ENCODE peak calls at places on chromosomes 1 and 21, in ten cellular contexts. O, Z, J, F, C, H, K, X, L and M are unnamed samples.

GRCh38 chr21:42523941-42524340 is 10.3 kb downstream of the SLC37A1 start:
- DNase-seq in J (no peak), L (no peak), C (no peak), O (no peak), H (no peak), K (no peak), Z (peak; percentile 78), F (no peak), X (no peak), M (no peak)

GRCh38 chr1:158323866-158324265 is 7.5 kb downstream of the CD1B start:
- DNase-seq in L (no peak), O (no peak), F (no peak), Z (no peak), K (no peak), X (no peak), C (no peak), J (no peak), H (no peak), M (no peak)

GRCh38 chr1:54125671-54126070 is 27.1 kb downstream of the CDCP2 start:
- DNase-seq in C (peak; percentile 34), X (no peak), K (no peak), H (peak; percentile 87), Z (no peak), O (no peak), L (no peak), F (no peak), J (peak; percentile 14), M (peak; percentile 31)

GRCh38 chr1:104648269-104648691 is 898.6 kb downstream of the AMY1C start:
- DNase-seq in J (peak; percentile 13), X (no peak), O (peak; percentile 16), L (no peak), C (peak; percentile 22), H (no peak), K (peak; percentile 13), Z (peak; percentile 58), F (no peak), M (no peak)

GRCh38 chr1:33606272-33606671 is 133.8 kb downstream of the ZSCAN20 start:
- DNase-seq in F (no peak), O (no peak), H (no peak), L (no peak), K (no peak), X (no peak), Z (no peak), J (no peak), C (no peak), M (peak; percentile 53)

GRCh38 chr1:181423301-181423918 is 59.9 kb upstream of the CACNA1E start:
- DNase-seq in J (peak; percentile 6), L (no peak), Z (peak; percentile 20), H (no peak), C (peak; percentile 63), O (peak; percentile 50), K (no peak), F (peak; percentile 34), X (peak; percentile 43), M (no peak)

GRCh38 chr1:23555225-23555801 is 4.0 kb downstream of the ID3 start:
- DNase-seq in Z (no peak), F (no peak), O (no peak), J (no peak), K (no peak), H (peak; percentile 59), L (no peak), C (no peak), X (no peak), M (no peak)

GRCh38 chr1:168792142-168792541 is 63.1 kb upstream of the DPT start:
- DNase-seq in F (no peak), X (no peak), K (no peak), C (no peak), Z (no peak), O (peak; percentile 20), H (no peak), J (no peak), L (no peak), M (no peak)

GRCh38 chr1:95396557-95396956 is 162.5 kb downstream of the RWDD3 start:
- DNase-seq in Z (no peak), C (no peak), L (no peak), F (no peak), O (no peak), X (no peak), J (no peak), H (no peak), K (no peak), M (no peak)

GRCh38 chr1:16184557-16185303 is 27.7 kb downstream of the ARHGEF19 start:
- DNase-seq in X (no peak), F (no peak), O (no peak), K (no peak), Z (no peak), C (no peak), J (no peak), L (no peak), H (no peak), M (no peak)

GRCh38 chr1:229941160-229941559 is 125.9 kb upstream of the GALNT2 start:
- DNase-seq in Z (no peak), J (no peak), H (no peak), F (no peak), O (no peak), L (no peak), X (no peak), K (no peak), C (no peak), M (no peak)

GRCh38 chr1:6343506-6344405 is 49.8 kb downstream of the ACOT7 start:
- DNase-seq in J (peak; percentile 83), C (peak; percentile 83), F (peak; percentile 65), X (peak; percentile 57), Z (peak; percentile 16), K (peak; percentile 78), H (peak; percentile 80), L (peak; percentile 37), O (peak; percentile 80), M (peak; percentile 69)

GRCh38 chr1:237220243-237220642 is 178.3 kb downstream of the RYR2 start:
- DNase-seq in C (no peak), O (no peak), J (no peak), X (no peak), L (no peak), F (no peak), H (no peak), K (no peak), Z (no peak), M (no peak)

GRCh38 chr1:1264868-1265272 is 8.8 kb downstream of the UBE2J2 start:
- DNase-seq in J (peak; percentile 25), H (no peak), O (no peak), L (no peak), F (peak; percentile 89), Z (no peak), K (no peak), C (peak; percentile 96), X (no peak), M (no peak)

GRCh38 chr1:12407050-12407961 is 177.5 kb downstream of the VPS13D start:
- DNase-seq in F (peak; percentile 30), K (peak; percentile 8), J (peak; percentile 49), Z (no peak), H (no peak), C (peak; percentile 14), X (peak; percentile 59), O (peak; percentile 21), L (no peak), M (no peak)

GRCh38 chr1:27353166-27353565 is 11.3 kb downstream of the SYTL1 start:
- DNase-seq in J (no peak), H (no peak), L (no peak), Z (no peak), K (no peak), C (no peak), X (no peak), O (no peak), F (no peak), M (no peak)

GRCh38 chr1:110750446-110751029 is 75.8 kb upstream of the KCNA3 start:
- DNase-seq in F (no peak), H (no peak), J (no peak), Z (no peak), O (no peak), K (no peak), C (no peak), L (no peak), X (no peak), M (no peak)

GRCh38 chr1:46020005-46020404 is 112.4 kb downstream of the PIK3R3 start:
- DNase-seq in H (no peak), F (no peak), Z (no peak), X (no peak), L (no peak), J (no peak), C (no peak), O (no peak), K (no peak), M (no peak)

GRCh38 chr1:203146042-203146369 is 18.5 kb downstream of the ADORA1 start:
- DNase-seq in Z (no peak), X (no peak), K (no peak), F (no peak), O (no peak), L (no peak), H (no peak), J (no peak), C (no peak), M (no peak)

GRCh38 chr1:7422966-7423365 is 348.1 kb upstream of the VAMP3 start:
- DNase-seq in O (no peak), F (no peak), X (no peak), H (no peak), K (no peak), Z (peak; percentile 16), L (no peak), C (no peak), J (no peak), M (peak; percentile 17)